ENCODE peak calls at places on chromosomes 2 and 18, in ten cellular contexts. N is uterus, U is esophagus muscularis mucosa, E is IMR-90, M is A549, A is tibial nerve, H is HCT116, Q is ovary, S is body of pancreas, T is endothelial cell of umbilical vein. J is an unnamed sample.

GRCh38 chr2:143205106-143205764 is 76.0 kb downstream of the ARHGAP15 start:
- DNase-seq in N (no peak), U (no peak), E (peak; percentile 8), M (peak; percentile 4), A (no peak), H (peak; percentile 6), Q (no peak), S (no peak), T (peak; percentile 4), J (no peak)

GRCh38 chr2:228675042-228675441 is 493.6 kb upstream of the SPHKAP start:
- DNase-seq in N (no peak), U (no peak), E (peak; percentile 45), M (no peak), A (no peak), H (no peak), Q (no peak), S (no peak), T (no peak), J (no peak)

GRCh38 chr2:201622306-201622705 is 21.0 kb downstream of the TMEM237 start:
- DNase-seq in N (no peak), U (no peak), E (peak; percentile 8), M (no peak), A (no peak), H (no peak), Q (no peak), S (no peak), T (peak; percentile 57), J (no peak)

GRCh38 chr2:238160206-238161129 is 1.7 kb downstream of the ERFE start:
- DNase-seq in N (no peak), U (no peak), E (peak; percentile 59), M (peak; percentile 34), A (no peak), H (no peak), Q (no peak), S (no peak), T (no peak), J (no peak)

GRCh38 chr2:100192825-100193224 is 50.4 kb upstream of the AFF3 start:
- DNase-seq in N (no peak), U (no peak), E (no peak), M (no peak), A (no peak), H (no peak), Q (no peak), S (no peak), T (no peak), J (no peak)

GRCh38 chr2:225173909-225174308 is 131.6 kb upstream of the DOCK10 start:
- DNase-seq in N (no peak), U (no peak), E (no peak), M (no peak), A (no peak), H (no peak), Q (no peak), S (no peak), T (no peak), J (no peak)

GRCh38 chr18:44536041-44536440 is 144.6 kb upstream of the SETBP1 start:
- DNase-seq in N (no peak), U (no peak), E (peak; percentile 13), M (no peak), A (no peak), H (no peak), Q (no peak), S (no peak), T (peak; percentile 64), J (no peak)

GRCh38 chr2:113253453-113253852 is 25.3 kb downstream of the PAX8 start:
- DNase-seq in N (no peak), U (no peak), E (no peak), M (no peak), A (no peak), H (no peak), Q (no peak), S (no peak), T (no peak), J (no peak)

GRCh38 chr2:109613922-109614714 is at the start of the genes SEPTIN10 and SOWAHC:
- DNase-seq in N (peak; percentile 98), U (peak; percentile 98), E (peak; percentile 99), M (peak; percentile 99), A (peak; percentile 94), H (peak; percentile 97), Q (peak; percentile 96), S (peak; percentile 95), T (peak; percentile 99), J (peak; percentile 99)
- TF ChIP-seq POLR2A in N (peak; percentile 75), U (peak; percentile 65), E (peak; percentile 93), M (peak; percentile 89), A (peak; percentile 84), H (peak; percentile 51), Q (peak; percentile 84), S (peak; percentile 83), T (peak; percentile 84), J (peak; percentile 97)

GRCh38 chr18:13639196-13639595 is 87.2 kb downstream of the FAM210A start:
- DNase-seq in N (no peak), U (no peak), E (no peak), M (no peak), A (no peak), H (no peak), Q (no peak), S (no peak), T (no peak), J (no peak)
- TF ChIP-seq CTCF in N (no peak), U (no peak), E (no peak), M (no peak), A (no peak), H (no peak), Q (no peak), S (no peak), T (no peak), J (no peak)

DNA sequence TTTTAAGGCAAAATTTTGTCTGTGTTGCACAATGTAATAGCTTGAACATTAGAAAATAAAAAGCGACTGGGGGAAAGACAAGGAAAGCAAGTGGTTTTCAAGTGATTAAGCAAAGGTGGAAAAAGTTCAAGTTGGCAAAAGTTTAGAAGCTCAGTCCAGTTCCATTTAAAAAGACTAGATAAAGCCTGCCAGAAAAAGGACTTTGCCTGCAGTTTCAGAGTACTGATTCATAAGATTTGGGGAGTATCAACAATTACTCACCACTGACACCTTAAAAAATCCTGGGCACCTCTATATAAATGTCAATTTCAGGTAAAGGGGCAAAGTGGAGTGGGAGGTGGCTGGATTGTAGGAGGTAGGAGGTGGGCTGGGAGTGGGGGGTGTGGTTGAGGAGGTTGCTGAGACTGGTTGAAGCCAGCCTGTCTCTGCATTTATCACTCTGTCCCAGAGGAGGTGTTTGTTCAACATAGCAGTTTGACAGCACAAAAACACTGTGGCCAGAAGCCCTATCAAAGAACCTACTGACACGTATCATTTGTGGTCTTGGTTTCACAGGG is 14.6 kb downstream of the ZEB2 start:
- DNase-seq in N (no peak), U (no peak), E (no peak), M (no peak), A (no peak), H (no peak), Q (no peak), S (no peak), T (no peak), J (no peak)
- TF ChIP-seq POLR2A in N (no peak), U (no peak), E (no peak), M (no peak), A (no peak), H (no peak), Q (no peak), S (no peak), T (no peak), J (no peak)

GRCh38 chr18:74310411-74310810 is 5.2 kb upstream of the C18orf63 start:
- DNase-seq in N (no peak), U (no peak), E (peak; percentile 60), M (peak; percentile 60), A (no peak), H (no peak), Q (no peak), S (peak; percentile 26), T (peak; percentile 8), J (no peak)
- TF ChIP-seq CTCF in N (no peak), U (peak; percentile 22), E (peak; percentile 47), M (no peak), A (no peak), H (peak; percentile 38), Q (no peak), S (no peak), T (no peak), J (peak; percentile 62)

DNA sequence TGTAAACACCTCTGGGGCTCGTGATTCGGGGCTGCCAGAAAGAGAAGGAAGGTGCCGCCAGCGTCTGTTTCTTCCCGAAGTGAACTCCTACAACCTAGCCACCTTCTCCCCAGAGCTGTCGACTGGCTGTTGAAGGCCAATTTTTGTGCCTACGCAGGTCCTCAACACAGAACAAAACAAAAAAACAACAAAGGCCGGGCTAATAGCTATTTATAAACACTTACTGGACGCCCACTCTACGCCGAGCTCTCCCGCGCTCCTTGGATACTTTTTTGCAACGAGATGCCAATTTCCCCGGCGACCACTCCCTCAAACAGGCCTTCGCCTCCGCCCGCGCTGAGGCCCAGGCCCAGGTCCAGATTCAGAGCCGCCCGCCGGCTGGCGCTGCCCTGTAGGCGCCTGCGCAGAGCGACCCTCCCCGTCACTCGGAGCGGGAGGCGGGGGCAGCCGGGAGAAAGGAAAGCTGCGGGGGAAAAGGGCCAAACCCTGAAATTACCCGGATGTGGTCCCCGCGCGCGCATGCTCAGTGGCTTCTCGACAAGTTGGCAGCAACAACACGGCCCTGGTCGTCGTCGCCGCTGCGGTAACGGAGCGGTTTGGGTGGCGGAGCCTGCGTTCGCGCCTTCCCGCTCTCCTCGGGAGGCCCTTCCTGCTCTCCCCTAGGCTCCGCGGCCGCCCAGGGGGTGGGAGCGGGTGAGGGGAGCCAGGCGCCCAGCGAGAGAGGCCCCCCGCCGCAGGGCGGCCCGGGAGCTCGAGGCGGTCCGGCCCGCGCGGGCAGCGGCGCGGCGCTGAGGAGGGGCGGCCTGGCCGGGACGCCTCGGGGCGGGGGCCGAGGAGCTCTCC is at the start of gene SMAD4:
- DNase-seq in N (peak; percentile 98), U (peak; percentile 99), E (peak; percentile 94), M (peak; percentile 94), A (peak; percentile 95), H (peak; percentile 86), Q (peak; percentile 97), S (peak; percentile 96), T (peak; percentile 97), J (peak; percentile 98)
- TF ChIP-seq POLR2A in N (peak; percentile 91), U (peak; percentile 62), E (peak; percentile 90), M (peak; percentile 69), A (peak; percentile 97), H (peak; percentile 83), Q (peak; percentile 95), S (peak; percentile 94), T (peak; percentile 85), J (peak; percentile 95)

DNA sequence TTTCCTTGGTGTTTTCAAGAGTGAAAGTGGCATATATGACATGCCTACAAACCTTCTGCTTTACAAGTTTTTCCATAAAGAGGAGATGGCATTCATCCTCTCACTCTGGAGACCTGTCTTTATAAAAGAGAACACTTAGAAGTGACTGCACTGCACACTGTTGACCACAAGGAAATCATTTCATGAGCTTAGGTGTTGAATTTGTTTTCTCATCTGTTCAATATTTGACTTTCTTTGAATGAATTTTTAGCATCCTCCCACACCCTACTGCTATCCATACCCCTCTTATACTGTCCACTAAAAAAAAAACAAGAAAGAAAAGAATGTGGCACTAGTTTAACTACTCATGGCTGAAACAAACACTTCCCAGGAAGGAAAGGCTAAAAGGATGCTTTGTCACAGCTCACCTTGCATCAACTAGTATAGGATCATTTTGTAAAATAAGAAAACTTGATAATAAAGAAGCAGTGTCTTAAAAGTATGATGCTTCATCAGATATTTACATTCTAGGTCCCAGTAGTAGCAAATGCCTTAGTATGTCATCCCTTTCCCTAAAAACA is 83.0 kb downstream of the ACVR1 start:
- DNase-seq in N (no peak), U (no peak), E (no peak), M (no peak), A (no peak), H (no peak), Q (no peak), S (no peak), T (no peak), J (no peak)
- TF ChIP-seq CTCF in N (no peak), U (peak; percentile 24), E (peak; percentile 25), M (no peak), A (no peak), H (peak; percentile 34), Q (no peak), S (peak; percentile 9), T (peak; percentile 4), J (peak; percentile 17)